ENCODE peak calls at places on chromosomes 16 and 17, in six cellular contexts. C is K562, R is mesenchymal stem cell, P is Right ventricle myocardium superior, N is stomach, Y is IMR-90. Z is an unnamed sample.

GRCh38 chr16:42069-42457 is 11.3 kb downstream of the POLR3K start:
- DNase-seq in C (peak; percentile 52), R (no peak), P (no peak), N (no peak), Y (no peak), Z (no peak)

GRCh38 chr16:57304169-57305061 is 19.9 kb upstream of the PLLP start:
- DNase-seq in C (no peak), R (peak; percentile 86), P (peak; percentile 48), N (peak; percentile 77), Y (peak; percentile 55), Z (peak; percentile 63)

GRCh38 chr17:61364463-61364846 is 35.2 kb upstream of the TBX2 start:
- DNase-seq in C (no peak), R (no peak), P (no peak), N (no peak), Y (no peak), Z (no peak)

GRCh38 chr16:56102159-56102798 is 89.0 kb upstream of the GNAO1 start:
- DNase-seq in C (no peak), R (no peak), P (peak; percentile 82), N (no peak), Y (no peak), Z (no peak)

GRCh38 chr17:56185491-56185890 is 32.2 kb downstream of the ANKFN1 start:
- DNase-seq in C (no peak), R (peak; percentile 25), P (no peak), N (no peak), Y (peak; percentile 49), Z (no peak)

GRCh38 chr17:67434061-67434525 is 57.0 kb downstream of the PITPNC1 start:
- DNase-seq in C (no peak), R (no peak), P (peak; percentile 66), N (peak; percentile 28), Y (no peak), Z (no peak)

GRCh38 chr16:57203451-57203850 is 17.3 kb downstream of the RSPRY1 start:
- DNase-seq in C (no peak), R (no peak), P (no peak), N (no peak), Y (no peak), Z (no peak)

GRCh38 chr17:59963738-59964454 is 644 bp downstream of the RNFT1 start:
- DNase-seq in C (peak; percentile 63), R (peak; percentile 88), P (peak; percentile 60), N (peak; percentile 42), Y (peak; percentile 69), Z (peak; percentile 73)

GRCh38 chr16:11619327-11619851 is 32.7 kb upstream of the LITAF start:
- DNase-seq in C (no peak), R (no peak), P (no peak), N (no peak), Y (no peak), Z (no peak)

GRCh38 chr17:75853410-75853809 is 1.7 kb downstream of the WBP2 start:
- DNase-seq in C (no peak), R (peak; percentile 88), P (no peak), N (no peak), Y (peak; percentile 60), Z (no peak)

GRCh38 chr16:83433201-83433600 is 374.6 kb upstream of the HSBP1 start:
- DNase-seq in C (no peak), R (no peak), P (no peak), N (no peak), Y (no peak), Z (no peak)

GRCh38 chr16:19882641-19883040 is 2.0 kb downstream of the GPRC5B start:
- DNase-seq in C (no peak), R (no peak), P (no peak), N (no peak), Y (no peak), Z (no peak)

GRCh38 chr16:6573577-6573976 is 759.1 kb upstream of the RBFOX1 start:
- DNase-seq in C (peak; percentile 23), R (no peak), P (no peak), N (no peak), Y (no peak), Z (no peak)

GRCh38 chr16:85304337-85304736 is 192.1 kb upstream of the CIBAR2 start:
- DNase-seq in C (no peak), R (no peak), P (no peak), N (no peak), Y (no peak), Z (no peak)

GRCh38 chr17:42618442-42619150 is 9.1 kb downstream of the TUBG1 start:
- DNase-seq in C (peak; percentile 82), R (peak; percentile 25), P (peak; percentile 72), N (peak; percentile 86), Y (no peak), Z (peak; percentile 65)

GRCh38 chr17:39738568-39738901 is 797 bp downstream of the GRB7 start:
- DNase-seq in C (peak; percentile 49), R (no peak), P (no peak), N (peak; percentile 70), Y (no peak), Z (no peak)

GRCh38 chr17:48612854-48613691 is 2.0 kb downstream of the HOXB8 start:
- DNase-seq in C (no peak), R (peak; percentile 67), P (no peak), N (no peak), Y (peak; percentile 61), Z (peak; percentile 61)

GRCh38 chr16:75241955-75242354 is 9.5 kb downstream of the BCAR1 start:
- DNase-seq in C (no peak), R (no peak), P (no peak), N (no peak), Y (no peak), Z (no peak)

GRCh38 chr17:53571342-53571741 is 251.4 kb upstream of the KIF2B start:
- DNase-seq in C (no peak), R (peak; percentile 35), P (no peak), N (no peak), Y (no peak), Z (no peak)

GRCh38 chr17:53134546-53134945 is 688.2 kb upstream of the KIF2B start:
- DNase-seq in C (no peak), R (no peak), P (no peak), N (no peak), Y (no peak), Z (no peak)

GRCh38 chr16:10923650-10924214 is 18.5 kb downstream of the DEXI start:
- DNase-seq in C (no peak), R (no peak), P (peak; percentile 91), N (peak; percentile 75), Y (no peak), Z (no peak)

GRCh38 chr17:40121191-40121885 is 433 bp upstream of the MSL1 start:
- DNase-seq in C (peak; percentile 39), R (peak; percentile 66), P (peak; percentile 62), N (no peak), Y (peak; percentile 49), Z (peak; percentile 57)

GRCh38 chr16:3858809-3859208 is 21.7 kb downstream of the CREBBP start:
- DNase-seq in C (no peak), R (no peak), P (no peak), N (no peak), Y (no peak), Z (no peak)

GRCh38 chr17:48723555-48724239 is 712 bp downstream of the PRAC2 start:
- DNase-seq in C (no peak), R (peak; percentile 33), P (no peak), N (no peak), Y (no peak), Z (no peak)

GRCh38 chr17:19768046-19768782 is 20.1 kb upstream of the ALDH3A1 start:
- DNase-seq in C (no peak), R (no peak), P (no peak), N (no peak), Y (no peak), Z (no peak)

Z was measured in HuH-7.5.